ENCODE peak calls at places on chromosome X, in six cellular contexts. W, G, V, U, I and J are unnamed samples.

GRCh38 chrX:43605351-43605750 is 50.7 kb upstream of the MAOA start:
- DNase-seq in I (no peak), V (no peak), G (no peak), U (no peak), W (no peak), J (no peak)

GRCh38 chrX:22141061-22141460 is 108.9 kb downstream of the PHEX start:
- DNase-seq in G (no peak), U (no peak), I (no peak), V (no peak), W (no peak), J (no peak)

GRCh38 chrX:79182616-79183015 is 38.1 kb downstream of the GPR174 start:
- DNase-seq in U (no peak), I (no peak), V (no peak), G (no peak), W (no peak), J (no peak)

GRCh38 chrX:69496143-69496542 is 8.0 kb upstream of the NALF2 start:
- DNase-seq in V (no peak), I (no peak), W (no peak), U (no peak), G (no peak), J (no peak)

GRCh38 chrX:108165349-108166111 is 74.0 kb downstream of the ATG4A start:
- DNase-seq in V (no peak), U (peak; percentile 15), W (no peak), I (no peak), G (no peak), J (no peak)

GRCh38 chrX:72621619-72622485 is 49.2 kb upstream of the HDAC8 start:
- DNase-seq in U (no peak), G (no peak), W (no peak), V (no peak), I (no peak), J (no peak)

GRCh38 chrX:25028726-25029125 is 13.0 kb upstream of the ARX start:
- DNase-seq in U (no peak), V (no peak), G (no peak), I (no peak), W (no peak), J (no peak)

GRCh38 chrX:21132686-21133393 is 241.4 kb upstream of the CNKSR2 start:
- DNase-seq in V (no peak), I (no peak), W (no peak), U (no peak), G (no peak), J (no peak)

GRCh38 chrX:72078411-72078810 is 53.3 kb downstream of the RTL5 start:
- DNase-seq in V (no peak), G (no peak), I (no peak), W (no peak), U (no peak), J (no peak)

GRCh38 chrX:37314526-37314925 is 34.6 kb upstream of the PRRG1 start:
- DNase-seq in G (no peak), U (no peak), I (no peak), W (no peak), V (no peak), J (no peak)

GRCh38 chrX:70030242-70030823 is 19.4 kb downstream of the AWAT2 start:
- DNase-seq in V (no peak), U (peak; percentile 59), I (no peak), G (no peak), W (no peak), J (peak; percentile 22)

GRCh38 chrX:85963736-85964135 is 83.6 kb downstream of the CHM start:
- DNase-seq in W (no peak), G (no peak), U (no peak), I (no peak), V (no peak), J (no peak)